ENCODE peak calls at places on chromosomes 16 and 17, in six cellular contexts. One of them, this sample, is unnamed.

GRCh38 chr17:3965123-3965800 is 1.0 kb upstream of the ATP2A3 start:
- DNase-seq in GM13976: peak; percentile 89
- DNase-seq in prostate gland: peak; percentile 62
- DNase-seq in central memory CD4-positive, alpha-beta T cell: peak; percentile 70
- DNase-seq in G401: peak; percentile 12
- DNase-seq in heart right ventricle: peak; percentile 58
- DNase-seq in this sample: peak; percentile 77

GRCh38 chr17:19796457-19796856 is 48.4 kb upstream of the ALDH3A1 start:
- DNase-seq in GM13976: no peak
- DNase-seq in prostate gland: no peak
- DNase-seq in central memory CD4-positive, alpha-beta T cell: no peak
- DNase-seq in G401: no peak
- DNase-seq in heart right ventricle: no peak
- DNase-seq in this sample: no peak

GRCh38 chr17:75812096-75813001 is 27.7 kb downstream of the UNK start:
- DNase-seq in GM13976: peak; percentile 20
- DNase-seq in prostate gland: no peak
- DNase-seq in central memory CD4-positive, alpha-beta T cell: no peak
- DNase-seq in G401: no peak
- DNase-seq in heart right ventricle: no peak
- DNase-seq in this sample: no peak

GRCh38 chr17:47276868-47277267 is 23.2 kb downstream of the ITGB3 start:
- DNase-seq in GM13976: no peak
- DNase-seq in prostate gland: no peak
- DNase-seq in central memory CD4-positive, alpha-beta T cell: no peak
- DNase-seq in G401: no peak
- DNase-seq in heart right ventricle: peak; percentile 88
- DNase-seq in this sample: peak; percentile 94

GRCh38 chr17:15091825-15092224 is 173.3 kb downstream of the PMP22 start:
- DNase-seq in GM13976: no peak
- DNase-seq in prostate gland: no peak
- DNase-seq in central memory CD4-positive, alpha-beta T cell: no peak
- DNase-seq in G401: no peak
- DNase-seq in heart right ventricle: no peak
- DNase-seq in this sample: no peak

GRCh38 chr16:3413730-3414379 is 12.8 kb downstream of the ZNF174 start:
- DNase-seq in GM13976: no peak
- DNase-seq in prostate gland: no peak
- DNase-seq in central memory CD4-positive, alpha-beta T cell: no peak
- DNase-seq in G401: no peak
- DNase-seq in heart right ventricle: no peak
- DNase-seq in this sample: no peak

GRCh38 chr17:28125530-28126382 is 83.3 kb downstream of the NLK start:
- DNase-seq in GM13976: no peak
- DNase-seq in prostate gland: no peak
- DNase-seq in central memory CD4-positive, alpha-beta T cell: no peak
- DNase-seq in G401: no peak
- DNase-seq in heart right ventricle: no peak
- DNase-seq in this sample: no peak

GRCh38 chr17:64020068-64020766 is at the start of gene ICAM2:
- DNase-seq in GM13976: peak; percentile 74
- DNase-seq in prostate gland: peak; percentile 33
- DNase-seq in central memory CD4-positive, alpha-beta T cell: peak; percentile 97
- DNase-seq in G401: no peak
- DNase-seq in heart right ventricle: peak; percentile 85
- DNase-seq in this sample: peak; percentile 68

GRCh38 chr17:30378191-30378796 is 433 bp upstream of the CPD start:
- DNase-seq in GM13976: peak; percentile 43
- DNase-seq in prostate gland: no peak
- DNase-seq in central memory CD4-positive, alpha-beta T cell: peak; percentile 72
- DNase-seq in G401: peak; percentile 29
- DNase-seq in heart right ventricle: peak; percentile 15
- DNase-seq in this sample: no peak

GRCh38 chr17:9158545-9159452 is 137.5 kb downstream of the NTN1 start:
- DNase-seq in GM13976: no peak
- DNase-seq in prostate gland: no peak
- DNase-seq in central memory CD4-positive, alpha-beta T cell: no peak
- DNase-seq in G401: no peak
- DNase-seq in heart right ventricle: no peak
- DNase-seq in this sample: no peak

GRCh38 chr16:85006639-85007038 is 4.7 kb downstream of the ZDHHC7 start:
- DNase-seq in GM13976: no peak
- DNase-seq in prostate gland: no peak
- DNase-seq in central memory CD4-positive, alpha-beta T cell: no peak
- DNase-seq in G401: no peak
- DNase-seq in heart right ventricle: no peak
- DNase-seq in this sample: no peak

GRCh38 chr17:81858967-81859905 is 1.1 kb downstream of the P4HB start:
- DNase-seq in GM13976: no peak
- DNase-seq in prostate gland: no peak
- DNase-seq in central memory CD4-positive, alpha-beta T cell: no peak
- DNase-seq in G401: no peak
- DNase-seq in heart right ventricle: no peak
- DNase-seq in this sample: no peak

GRCh38 chr17:78674595-78675315 is 97.6 kb upstream of the DNAH17 start:
- DNase-seq in GM13976: no peak
- DNase-seq in prostate gland: no peak
- DNase-seq in central memory CD4-positive, alpha-beta T cell: no peak
- DNase-seq in G401: peak; percentile 79
- DNase-seq in heart right ventricle: no peak
- DNase-seq in this sample: no peak

GRCh38 chr17:64096037-64096436 is 33.9 kb downstream of the ERN1 start:
- DNase-seq in GM13976: no peak
- DNase-seq in prostate gland: no peak
- DNase-seq in central memory CD4-positive, alpha-beta T cell: no peak
- DNase-seq in G401: no peak
- DNase-seq in heart right ventricle: no peak
- DNase-seq in this sample: no peak

GRCh38 chr16:54071516-54071915 is 215.1 kb downstream of the IRX3 start:
- DNase-seq in GM13976: no peak
- DNase-seq in prostate gland: no peak
- DNase-seq in central memory CD4-positive, alpha-beta T cell: no peak
- DNase-seq in G401: no peak
- DNase-seq in heart right ventricle: no peak
- DNase-seq in this sample: no peak

GRCh38 chr17:37797206-37797605 is 52.3 kb upstream of the HNF1B start:
- DNase-seq in GM13976: no peak
- DNase-seq in prostate gland: no peak
- DNase-seq in central memory CD4-positive, alpha-beta T cell: no peak
- DNase-seq in G401: no peak
- DNase-seq in heart right ventricle: no peak
- DNase-seq in this sample: no peak

GRCh38 chr16:35631261-35631945 is 2172.0 kb downstream of the TP53TG3F start:
- DNase-seq in GM13976: no peak
- DNase-seq in prostate gland: no peak
- DNase-seq in central memory CD4-positive, alpha-beta T cell: no peak
- DNase-seq in G401: no peak
- DNase-seq in heart right ventricle: peak; percentile 6
- DNase-seq in this sample: no peak

GRCh38 chr17:75130059-75130631 is 1.4 kb downstream of the NT5C start:
- DNase-seq in GM13976: no peak
- DNase-seq in prostate gland: no peak
- DNase-seq in central memory CD4-positive, alpha-beta T cell: no peak
- DNase-seq in G401: peak; percentile 37
- DNase-seq in heart right ventricle: no peak
- DNase-seq in this sample: no peak

GRCh38 chr17:35171834-35172233 is 22.4 kb downstream of the SLC35G3 start:
- DNase-seq in GM13976: no peak
- DNase-seq in prostate gland: no peak
- DNase-seq in central memory CD4-positive, alpha-beta T cell: peak; percentile 54
- DNase-seq in G401: no peak
- DNase-seq in heart right ventricle: no peak
- DNase-seq in this sample: no peak

GRCh38 chr17:20226814-20227482 is 217.8 kb downstream of the SPECC1 start:
- DNase-seq in GM13976: peak; percentile 70
- DNase-seq in prostate gland: peak; percentile 74
- DNase-seq in central memory CD4-positive, alpha-beta T cell: peak; percentile 60
- DNase-seq in G401: peak; percentile 74
- DNase-seq in heart right ventricle: peak; percentile 76
- DNase-seq in this sample: peak; percentile 81

GRCh38 chr16:49019826-49020401 is 261.7 kb downstream of the CBLN1 start:
- DNase-seq in GM13976: no peak
- DNase-seq in prostate gland: no peak
- DNase-seq in central memory CD4-positive, alpha-beta T cell: no peak
- DNase-seq in G401: peak; percentile 93
- DNase-seq in heart right ventricle: no peak
- DNase-seq in this sample: no peak

GRCh38 chr17:82314721-82315605 is 2.4 kb downstream of the CD7 start:
- DNase-seq in GM13976: no peak
- DNase-seq in prostate gland: no peak
- DNase-seq in central memory CD4-positive, alpha-beta T cell: no peak
- DNase-seq in G401: no peak
- DNase-seq in heart right ventricle: no peak
- DNase-seq in this sample: no peak

GRCh38 chr16:90018297-90019200 is 707 bp downstream of the DBNDD1 start:
- DNase-seq in GM13976: no peak
- DNase-seq in prostate gland: peak; percentile 30
- DNase-seq in central memory CD4-positive, alpha-beta T cell: no peak
- DNase-seq in G401: peak; percentile 65
- DNase-seq in heart right ventricle: no peak
- DNase-seq in this sample: no peak

GRCh38 chr17:50221500-50222480 is 20.4 kb upstream of the COL1A1 start:
- DNase-seq in GM13976: peak; percentile 47
- DNase-seq in prostate gland: no peak
- DNase-seq in central memory CD4-positive, alpha-beta T cell: no peak
- DNase-seq in G401: no peak
- DNase-seq in heart right ventricle: no peak
- DNase-seq in this sample: peak; percentile 84

GRCh38 chr17:74545456-74546230 is at the start of gene CD300C:
- DNase-seq in GM13976: no peak
- DNase-seq in prostate gland: no peak
- DNase-seq in central memory CD4-positive, alpha-beta T cell: no peak
- DNase-seq in G401: no peak
- DNase-seq in heart right ventricle: no peak
- DNase-seq in this sample: peak; percentile 40

GRCh38 chr17:37756060-37756459 is 11.2 kb upstream of the HNF1B start:
- DNase-seq in GM13976: no peak
- DNase-seq in prostate gland: no peak
- DNase-seq in central memory CD4-positive, alpha-beta T cell: no peak
- DNase-seq in G401: no peak
- DNase-seq in heart right ventricle: no peak
- DNase-seq in this sample: no peak

GRCh38 chr17:45705123-45706009 is 78.8 kb upstream of the CRHR1 start:
- DNase-seq in GM13976: no peak
- DNase-seq in prostate gland: peak; percentile 5
- DNase-seq in central memory CD4-positive, alpha-beta T cell: no peak
- DNase-seq in G401: no peak
- DNase-seq in heart right ventricle: no peak
- DNase-seq in this sample: no peak